ENCODE peak calls at places on chromosomes 11 and 22, in nine cellular contexts. Y, N, C, J, M, P, B, L and T are unnamed samples.
A peak's percentile ranks its signal among the peaks of the same experiment; 100 is the strongest.

GRCh38 chr11:83537131-83537610 is 251.0 kb upstream of the CCDC90B start:
- DNase-seq in N (no peak), L (no peak), B (no peak), Y (no peak), M (no peak), J (no peak), C (no peak), P (no peak), T (no peak)

GRCh38 chr11:41784513-41785335 is 325.3 kb upstream of the LRRC4C start:
- DNase-seq in C (no peak), N (no peak), P (no peak), M (no peak), L (peak; percentile 53), J (no peak), Y (no peak), B (no peak), T (no peak)

GRCh38 chr11:28228196-28228595 is 120.0 kb downstream of the METTL15 start:
- DNase-seq in M (no peak), J (peak; percentile 43), C (no peak), P (no peak), N (no peak), Y (no peak), L (no peak), B (no peak), T (peak; percentile 0)

GRCh38 chr22:48494256-48494967 is 1333.3 kb downstream of the BRD1 start:
- DNase-seq in P (no peak), B (no peak), L (no peak), Y (no peak), M (no peak), J (no peak), N (no peak), C (no peak), T (no peak)

GRCh38 chr11:86595401-86595800 is 77.0 kb downstream of the ME3 start:
- DNase-seq in B (no peak), Y (no peak), N (no peak), C (no peak), L (no peak), P (no peak), J (no peak), M (no peak), T (no peak)

GRCh38 chr11:11081786-11082185 is 223.9 kb upstream of the ZBED5 start:
- DNase-seq in B (no peak), J (no peak), L (no peak), P (no peak), M (no peak), N (no peak), Y (no peak), C (no peak), T (no peak)

GRCh38 chr11:111934301-111934700 is 2.8 kb upstream of the DIXDC1 start:
- DNase-seq in Y (peak; percentile 17), C (no peak), N (no peak), L (no peak), P (no peak), J (no peak), M (no peak), B (peak; percentile 15), T (no peak)

GRCh38 chr22:49790912-49791311 is 36.8 kb downstream of the BRD1 start:
- DNase-seq in B (no peak), L (no peak), P (no peak), N (no peak), M (no peak), C (no peak), Y (no peak), J (no peak), T (no peak)

GRCh38 chr11:11501546-11502274 is 120.1 kb downstream of the GALNT18 start:
- DNase-seq in L (peak; percentile 40), B (no peak), M (no peak), N (no peak), C (no peak), Y (no peak), P (no peak), J (no peak), T (no peak)

GRCh38 chr11:13669544-13670488 is 1.3 kb downstream of the FAR1 start:
- DNase-seq in Y (no peak), M (no peak), J (peak; percentile 27), L (no peak), N (no peak), B (no peak), C (no peak), P (no peak), T (no peak)

GRCh38 chr11:126829716-126830115 is 170.9 kb downstream of the KIRREL3 start:
- DNase-seq in Y (no peak), C (no peak), N (no peak), B (no peak), M (no peak), L (no peak), P (no peak), J (no peak), T (no peak)

GRCh38 chr11:6911946-6912345 is 8.9 kb upstream of the OR2D3 start:
- DNase-seq in L (no peak), J (peak; percentile 36), N (no peak), P (no peak), Y (no peak), M (no peak), C (no peak), B (no peak), T (peak; percentile 1)

GRCh38 chr22:20315337-20316216 is 4.3 kb downstream of the DGCR6L start:
- DNase-seq in C (no peak), N (no peak), M (no peak), L (peak; percentile 14), B (peak; percentile 63), J (no peak), P (peak; percentile 43), Y (peak; percentile 69), T (no peak)

GRCh38 chr11:70871881-70872280 is 380.5 kb downstream of the SHANK2 start:
- DNase-seq in J (peak; percentile 4), L (no peak), M (no peak), N (no peak), Y (no peak), C (no peak), B (no peak), P (no peak), T (no peak)

DNA sequence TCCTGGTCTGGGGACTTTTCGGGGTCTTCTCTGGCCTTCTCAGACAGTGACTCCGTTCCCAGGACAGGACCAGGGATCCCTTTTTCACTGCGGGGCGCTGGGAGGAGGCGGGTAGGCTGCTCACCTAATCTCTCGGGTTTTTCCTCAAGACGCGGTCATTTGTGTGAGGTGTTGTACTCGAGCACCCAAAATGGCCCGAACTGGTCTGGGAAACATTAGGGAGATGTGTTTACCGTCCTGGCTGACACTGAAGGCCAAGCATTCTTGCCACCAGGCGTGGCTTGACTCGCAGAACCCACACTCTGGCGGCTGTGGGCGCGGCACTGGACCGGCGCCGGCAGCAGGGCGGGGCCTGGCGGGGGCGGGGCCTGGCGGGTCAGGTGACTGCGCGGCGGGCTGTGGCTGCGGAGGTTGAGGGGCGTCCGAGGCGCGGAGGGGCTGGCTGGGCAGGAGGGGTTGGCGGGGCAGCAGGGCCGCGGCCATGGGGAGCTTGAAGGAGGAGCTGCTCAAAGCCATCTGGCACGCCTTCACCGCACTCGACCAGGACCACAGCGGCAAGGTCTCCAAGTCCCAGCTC is at the start of gene SWAP70:
- DNase-seq in L (peak; percentile 93), P (peak; percentile 79), C (peak; percentile 47), B (peak; percentile 94), N (peak; percentile 95), J (peak; percentile 83), M (peak; percentile 91), Y (peak; percentile 94), T (peak; percentile 90)
- TF ChIP-seq CTCF in L (peak; percentile 33), P (no peak), C (no peak), B (peak; percentile 72), N (no peak), J (peak; percentile 53), M (peak; percentile 74), Y (no peak), T (peak; percentile 80)

DNA sequence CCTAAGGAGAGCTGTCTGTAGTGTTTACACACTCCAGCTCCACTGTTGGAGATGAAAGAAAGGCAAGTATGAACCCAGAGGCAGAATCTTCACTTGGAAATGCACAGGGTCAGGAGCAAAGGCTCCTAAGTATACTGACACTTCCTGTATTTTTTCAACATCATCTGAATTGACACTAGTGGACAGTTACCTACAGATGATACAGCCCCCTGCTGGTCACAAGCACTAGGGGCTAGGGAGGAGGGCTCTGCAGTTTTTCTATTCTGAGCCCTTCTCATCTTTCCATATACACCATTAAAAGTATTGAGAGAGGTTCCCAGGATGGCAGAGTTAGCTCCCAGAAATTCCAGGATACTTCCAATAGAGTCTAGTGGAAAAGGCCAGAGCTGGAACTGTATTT is 290.3 kb upstream of the API5 start:
- DNase-seq in J (no peak), N (peak; percentile 36), B (no peak), C (no peak), Y (no peak), P (no peak), L (no peak), M (no peak), T (no peak)
- TF ChIP-seq CTCF in J (no peak), N (peak; percentile 42), B (peak; percentile 70), C (no peak), Y (no peak), P (no peak), L (no peak), M (peak; percentile 64), T (peak; percentile 19)

DNA sequence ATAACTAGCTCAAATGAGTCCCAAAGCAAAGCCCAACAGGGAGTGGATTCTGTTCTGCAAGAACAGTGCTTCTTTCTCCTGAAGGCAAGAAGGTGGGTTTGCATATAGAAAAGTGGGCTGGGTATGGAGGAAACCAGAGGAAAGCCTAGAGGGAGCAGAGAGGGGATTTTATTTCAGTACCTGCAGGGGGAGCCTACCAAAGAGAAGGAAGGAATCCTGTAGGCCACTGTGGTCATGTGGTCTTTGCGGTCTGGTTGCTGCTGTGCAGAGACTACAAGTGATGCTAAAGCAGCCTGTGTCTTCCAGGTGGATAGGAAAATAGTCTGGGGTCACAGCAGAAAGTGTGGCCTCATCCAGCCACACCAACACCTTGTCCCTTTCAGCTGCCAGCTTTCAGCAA is 33.2 kb upstream of the ZBTB16 start:
- DNase-seq in C (no peak), M (no peak), J (peak; percentile 39), P (no peak), Y (no peak), L (no peak), B (no peak), N (no peak), T (no peak)
- TF ChIP-seq CTCF in C (no peak), M (peak; percentile 24), J (no peak), P (no peak), Y (no peak), L (no peak), B (peak; percentile 44), N (no peak), T (peak; percentile 31)

DNA sequence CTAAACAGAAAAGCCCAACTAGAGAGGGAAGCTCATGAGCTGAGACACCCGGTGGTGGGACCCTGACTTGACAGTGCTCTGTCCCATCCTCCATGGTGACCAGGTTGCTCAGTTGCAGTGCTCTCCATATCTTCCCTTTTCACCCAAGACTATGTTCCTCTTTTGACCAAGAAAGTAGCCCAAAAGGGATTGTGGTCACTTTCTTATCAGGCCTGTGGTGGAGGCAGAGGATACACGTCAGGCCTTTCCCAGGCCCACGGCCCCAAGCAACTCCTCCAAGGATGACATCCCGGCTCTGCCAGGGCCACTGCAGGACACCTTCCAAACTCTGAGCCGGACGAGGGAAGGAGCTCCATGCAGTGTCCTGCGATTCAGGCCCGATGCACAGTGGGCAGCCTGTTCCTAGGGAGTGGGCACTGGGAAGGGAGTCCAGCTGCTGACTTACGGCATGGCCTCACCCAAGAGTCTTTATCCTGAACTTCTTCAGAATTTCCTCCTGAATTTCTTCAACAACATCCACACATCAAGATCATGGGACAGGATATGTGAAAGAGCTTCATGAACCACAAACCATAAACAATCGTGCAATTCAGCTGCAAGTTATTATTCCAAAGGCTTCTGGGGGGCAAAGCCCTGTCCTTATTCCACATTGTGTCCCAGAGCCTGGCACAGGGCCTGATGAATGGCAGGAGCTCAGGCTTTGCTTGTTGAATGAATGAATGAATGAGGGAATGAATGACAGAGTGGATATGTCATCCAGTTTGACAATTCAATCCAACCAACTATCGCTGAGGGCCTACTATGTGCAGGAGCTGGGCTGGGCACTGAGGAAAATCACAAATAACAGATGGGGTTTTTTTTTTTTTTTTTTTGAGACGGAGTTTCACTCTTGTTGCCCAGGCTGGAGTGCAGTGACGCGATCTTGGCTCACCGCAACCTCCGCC is 36.0 kb upstream of the MYH9 start:
- DNase-seq in C (no peak), N (no peak), L (no peak), B (no peak), Y (no peak), J (peak; percentile 78), P (no peak), M (no peak), T (no peak)
- TF ChIP-seq CTCF in C (no peak), N (no peak), L (no peak), B (no peak), Y (no peak), J (no peak), P (no peak), M (no peak), T (no peak)